ENCODE peak calls at places on chromosomes 3 and 15, in six cellular contexts. One of them, this sample, is unnamed.

GRCh38 chr3:151037746-151038145 is 47.7 kb upstream of the MED12L start:
- DNase-seq in NCI-H774: peak
- DNase-seq in Peyer's patch: no peak
- DNase-seq in RWPE1: peak
- DNase-seq in pons: no peak
- DNase-seq in AG04450: peak
- DNase-seq in this sample: peak

GRCh38 chr15:47885921-47886320 is 168.6 kb downstream of the SEMA6D start:
- DNase-seq in pons: no peak
- DNase-seq in Peyer's patch: no peak
- DNase-seq in AG04450: no peak
- DNase-seq in RWPE1: peak
- DNase-seq in NCI-H774: no peak
- DNase-seq in this sample: peak

GRCh38 chr3:134249935-134250716 is 533 bp downstream of the RYK start:
- DNase-seq in RWPE1: peak
- DNase-seq in Peyer's patch: peak
- DNase-seq in pons: peak
- DNase-seq in AG04450: no peak
- DNase-seq in NCI-H774: no peak
- DNase-seq in this sample: peak

GRCh38 chr3:58531956-58532355 is 5.0 kb downstream of the ACOX2 start:
- DNase-seq in pons: no peak
- DNase-seq in NCI-H774: no peak
- DNase-seq in Peyer's patch: no peak
- DNase-seq in AG04450: no peak
- DNase-seq in RWPE1: peak
- DNase-seq in this sample: no peak

GRCh38 chr15:71276355-71276665 is 161.0 kb downstream of the THSD4 start:
- DNase-seq in RWPE1: peak
- DNase-seq in Peyer's patch: no peak
- DNase-seq in NCI-H774: no peak
- DNase-seq in pons: no peak
- DNase-seq in AG04450: no peak
- DNase-seq in this sample: peak

GRCh38 chr3:19022546-19022945 is 125.8 kb upstream of the KCNH8 start:
- DNase-seq in RWPE1: no peak
- DNase-seq in NCI-H774: no peak
- DNase-seq in pons: no peak
- DNase-seq in AG04450: no peak
- DNase-seq in Peyer's patch: no peak
- DNase-seq in this sample: no peak

GRCh38 chr3:170712336-170712735 is 126.5 kb upstream of the SLC7A14 start:
- DNase-seq in RWPE1: no peak
- DNase-seq in Peyer's patch: no peak
- DNase-seq in pons: no peak
- DNase-seq in AG04450: no peak
- DNase-seq in NCI-H774: no peak
- DNase-seq in this sample: no peak

GRCh38 chr3:125125822-125126245 is 70.0 kb upstream of the HEG1 start:
- DNase-seq in NCI-H774: no peak
- DNase-seq in Peyer's patch: no peak
- DNase-seq in pons: no peak
- DNase-seq in AG04450: peak
- DNase-seq in RWPE1: peak
- DNase-seq in this sample: peak

GRCh38 chr3:175672119-175672689 is 813.1 kb downstream of the NAALADL2 start:
- DNase-seq in Peyer's patch: no peak
- DNase-seq in AG04450: peak
- DNase-seq in pons: peak
- DNase-seq in RWPE1: no peak
- DNase-seq in NCI-H774: peak
- DNase-seq in this sample: no peak

GRCh38 chr15:44490628-44491027 is 46.3 kb upstream of the EIF3J start:
- DNase-seq in NCI-H774: no peak
- DNase-seq in AG04450: peak
- DNase-seq in RWPE1: peak
- DNase-seq in Peyer's patch: no peak
- DNase-seq in pons: no peak
- DNase-seq in this sample: no peak

GRCh38 chr3:55797084-55797483 is 310.0 kb upstream of the WNT5A start:
- DNase-seq in RWPE1: no peak
- DNase-seq in Peyer's patch: no peak
- DNase-seq in pons: no peak
- DNase-seq in AG04450: no peak
- DNase-seq in NCI-H774: no peak
- DNase-seq in this sample: no peak

GRCh38 chr15:40844543-40844981 is 714 bp downstream of the SPINT1 start:
- DNase-seq in NCI-H774: no peak
- DNase-seq in RWPE1: peak
- DNase-seq in Peyer's patch: peak
- DNase-seq in AG04450: no peak
- DNase-seq in pons: no peak
- DNase-seq in this sample: peak

GRCh38 chr3:69806735-69807438 is 67.6 kb downstream of the MITF start:
- DNase-seq in pons: no peak
- DNase-seq in Peyer's patch: no peak
- DNase-seq in AG04450: no peak
- DNase-seq in RWPE1: no peak
- DNase-seq in NCI-H774: no peak
- DNase-seq in this sample: no peak

GRCh38 chr3:46578973-46579755 is 13.1 kb upstream of the LRRC2 start:
- DNase-seq in pons: peak
- DNase-seq in NCI-H774: no peak
- DNase-seq in RWPE1: no peak
- DNase-seq in AG04450: no peak
- DNase-seq in Peyer's patch: no peak
- DNase-seq in this sample: no peak

GRCh38 chr3:58433400-58434169 is at the start of gene PDHB:
- DNase-seq in Peyer's patch: peak
- DNase-seq in pons: peak
- DNase-seq in NCI-H774: peak
- DNase-seq in AG04450: peak
- DNase-seq in RWPE1: peak
- DNase-seq in this sample: peak

GRCh38 chr15:33135355-33135781 is 59.1 kb downstream of the FMN1 start:
- DNase-seq in pons: peak
- DNase-seq in AG04450: no peak
- DNase-seq in RWPE1: no peak
- DNase-seq in NCI-H774: no peak
- DNase-seq in Peyer's patch: no peak
- DNase-seq in this sample: no peak

GRCh38 chr3:58021962-58022361 is 13.7 kb downstream of the FLNB start:
- DNase-seq in pons: no peak
- DNase-seq in RWPE1: no peak
- DNase-seq in Peyer's patch: no peak
- DNase-seq in AG04450: no peak
- DNase-seq in NCI-H774: no peak
- DNase-seq in this sample: no peak

GRCh38 chr3:55620361-55621025 is 133.4 kb upstream of the WNT5A start:
- DNase-seq in Peyer's patch: no peak
- DNase-seq in NCI-H774: no peak
- DNase-seq in AG04450: peak
- DNase-seq in pons: peak
- DNase-seq in RWPE1: peak
- DNase-seq in this sample: peak

GRCh38 chr3:189316296-189317019 is 144.7 kb downstream of the TPRG1 start:
- DNase-seq in NCI-H774: peak
- DNase-seq in pons: no peak
- DNase-seq in Peyer's patch: no peak
- DNase-seq in AG04450: no peak
- DNase-seq in RWPE1: peak
- DNase-seq in this sample: peak

GRCh38 chr15:71683401-71684274 is 126.7 kb upstream of the NR2E3 start:
- DNase-seq in RWPE1: no peak
- DNase-seq in NCI-H774: no peak
- DNase-seq in Peyer's patch: no peak
- DNase-seq in AG04450: no peak
- DNase-seq in pons: no peak
- DNase-seq in this sample: no peak

GRCh38 chr3:127757979-127758378 is 64.3 kb downstream of the MGLL start:
- DNase-seq in RWPE1: no peak
- DNase-seq in AG04450: no peak
- DNase-seq in NCI-H774: no peak
- DNase-seq in Peyer's patch: no peak
- DNase-seq in pons: no peak
- DNase-seq in this sample: no peak

GRCh38 chr15:53197426-53197839 is 407.3 kb upstream of the ONECUT1 start:
- DNase-seq in Peyer's patch: no peak
- DNase-seq in RWPE1: peak
- DNase-seq in AG04450: no peak
- DNase-seq in NCI-H774: peak
- DNase-seq in pons: peak
- DNase-seq in this sample: peak

GRCh38 chr3:53518495-53518981 is 24.1 kb downstream of the CACNA1D start:
- DNase-seq in pons: peak
- DNase-seq in RWPE1: no peak
- DNase-seq in NCI-H774: no peak
- DNase-seq in Peyer's patch: no peak
- DNase-seq in AG04450: no peak
- DNase-seq in this sample: no peak

GRCh38 chr3:195956577-195956976 is 48.2 kb upstream of the TNK2 start:
- DNase-seq in AG04450: no peak
- DNase-seq in Peyer's patch: no peak
- DNase-seq in NCI-H774: no peak
- DNase-seq in RWPE1: no peak
- DNase-seq in pons: no peak
- DNase-seq in this sample: no peak